ENCODE peak calls at places on chromosomes 11 and 22, in ten cellular contexts. Q is GM10248, S is DMS153, K is lower lobe of right lung, I is epithelial cell of prostate, V is OCI-LY7, L is EH, O is GM12865, G is HT1080, C is GM12864. M is an unnamed sample.

GRCh38 chr11:536841-537621 is at the start of gene LRRC56:
- DNase-seq in Q (peak; percentile 96), S (peak; percentile 93), K (peak; percentile 93), I (no peak), V (peak; percentile 96), L (peak; percentile 90), O (peak; percentile 97), G (no peak), C (peak; percentile 82), M (peak; percentile 98)

GRCh38 chr22:43477966-43478365 is 66.2 kb downstream of the MPPED1 start:
- DNase-seq in Q (no peak), S (no peak), K (no peak), I (no peak), V (no peak), L (no peak), O (no peak), G (no peak), C (no peak), M (no peak)

GRCh38 chr22:30235687-30236170 is 10.8 kb downstream of the LIF start:
- DNase-seq in Q (no peak), S (no peak), K (no peak), I (no peak), V (no peak), L (peak; percentile 92), O (no peak), G (peak; percentile 83), C (no peak), M (no peak)

GRCh38 chr11:111978028-111978771 is 41.1 kb downstream of the DIXDC1 start:
- DNase-seq in Q (no peak), S (no peak), K (no peak), I (no peak), V (no peak), L (peak; percentile 84), O (no peak), G (no peak), C (no peak), M (no peak)

GRCh38 chr11:125093502-125093901 is 17.9 kb downstream of the TMEM218 start:
- DNase-seq in Q (no peak), S (no peak), K (no peak), I (no peak), V (no peak), L (no peak), O (no peak), G (no peak), C (no peak), M (no peak)

GRCh38 chr22:42461511-42461910 is 29.3 kb upstream of the NFAM1 start:
- DNase-seq in Q (no peak), S (peak; percentile 92), K (no peak), I (no peak), V (no peak), L (no peak), O (no peak), G (no peak), C (no peak), M (no peak)

GRCh38 chr11:68146010-68146540 is 24.9 kb upstream of the CHKA start:
- DNase-seq in Q (no peak), S (peak; percentile 19), K (peak; percentile 98), I (no peak), V (no peak), L (peak; percentile 15), O (no peak), G (no peak), C (no peak), M (no peak)

GRCh38 chr11:120169981-120170698 is 32.2 kb upstream of the TRIM29 start:
- DNase-seq in Q (no peak), S (no peak), K (no peak), I (no peak), V (no peak), L (no peak), O (no peak), G (no peak), C (no peak), M (peak; percentile 19)

GRCh38 chr11:131056036-131056435 is 139.8 kb upstream of the SNX19 start:
- DNase-seq in Q (no peak), S (no peak), K (no peak), I (no peak), V (no peak), L (peak; percentile 27), O (no peak), G (no peak), C (no peak), M (no peak)

GRCh38 chr11:36391062-36391461 is 95.0 kb downstream of the PRR5L start:
- DNase-seq in Q (no peak), S (no peak), K (no peak), I (no peak), V (peak; percentile 22), L (no peak), O (no peak), G (no peak), C (no peak), M (no peak)

GRCh38 chr22:22060200-22061084 is 77.9 kb upstream of the TOP3B start:
- DNase-seq in Q (peak; percentile 89), S (peak; percentile 2), K (peak; percentile 79), I (no peak), V (peak; percentile 84), L (peak; percentile 28), O (peak; percentile 74), G (no peak), C (no peak), M (peak; percentile 90)

GRCh38 chr11:82775736-82776346 is 42.2 kb upstream of the FAM181B start:
- DNase-seq in Q (peak; percentile 56), S (no peak), K (no peak), I (no peak), V (peak; percentile 51), L (peak; percentile 67), O (peak; percentile 59), G (peak; percentile 74), C (peak; percentile 5), M (peak; percentile 51)

GRCh38 chr22:28299760-28300159 is 379.9 kb downstream of the TTC28 start:
- DNase-seq in Q (no peak), S (no peak), K (no peak), I (no peak), V (no peak), L (no peak), O (no peak), G (no peak), C (no peak), M (no peak)

GRCh38 chr11:124586247-124586860 is 16.6 kb downstream of the OR8A1 start:
- DNase-seq in Q (peak; percentile 28), S (peak; percentile 22), K (peak; percentile 59), I (no peak), V (peak; percentile 56), L (peak; percentile 58), O (peak; percentile 65), G (peak; percentile 50), C (no peak), M (peak; percentile 38)

GRCh38 chr11:88175707-88176066 is 444 bp upstream of the RAB38 start:
- DNase-seq in Q (no peak), S (no peak), K (no peak), I (no peak), V (no peak), L (peak; percentile 25), O (peak; percentile 38), G (no peak), C (no peak), M (peak; percentile 26)

GRCh38 chr22:36413022-36413770 is 25.4 kb upstream of the MYH9 start:
- DNase-seq in Q (no peak), S (no peak), K (no peak), I (no peak), V (no peak), L (peak; percentile 37), O (no peak), G (peak; percentile 32), C (no peak), M (no peak)

GRCh38 chr22:17665884-17666283 is 27.3 kb downstream of the BCL2L13 start:
- DNase-seq in Q (no peak), S (no peak), K (no peak), I (no peak), V (no peak), L (no peak), O (no peak), G (no peak), C (no peak), M (no peak)

GRCh38 chr11:27124514-27125264 is 84.1 kb downstream of the BBOX1 start:
- DNase-seq in Q (no peak), S (no peak), K (no peak), I (no peak), V (peak; percentile 30), L (peak; percentile 52), O (no peak), G (no peak), C (no peak), M (no peak)

GRCh38 chr11:35621620-35622019 is 3.4 kb downstream of the FJX1 start:
- DNase-seq in Q (no peak), S (no peak), K (no peak), I (no peak), V (no peak), L (peak; percentile 52), O (no peak), G (no peak), C (no peak), M (no peak)

GRCh38 chr11:95435192-95435591 is 204.2 kb upstream of the SESN3 start:
- DNase-seq in Q (no peak), S (no peak), K (no peak), I (no peak), V (no peak), L (no peak), O (no peak), G (no peak), C (no peak), M (no peak)

GRCh38 chr11:86440305-86440716 is 65.6 kb downstream of the CCDC81 start:
- DNase-seq in Q (no peak), S (no peak), K (no peak), I (no peak), V (no peak), L (peak; percentile 57), O (no peak), G (no peak), C (no peak), M (no peak)

GRCh38 chr11:3822312-3822711 is 14.0 kb downstream of the PGAP2 start:
- DNase-seq in Q (no peak), S (no peak), K (no peak), I (no peak), V (no peak), L (no peak), O (no peak), G (no peak), C (no peak), M (no peak)

GRCh38 chr11:85815186-85815911 is 4.4 kb upstream of the SYTL2 start:
- DNase-seq in Q (no peak), S (no peak), K (no peak), I (no peak), V (no peak), L (peak; percentile 92), O (no peak), G (peak; percentile 64), C (no peak), M (no peak)

GRCh38 chr11:15113381-15113780 is 1.3 kb upstream of the INSC start:
- DNase-seq in Q (no peak), S (no peak), K (no peak), I (no peak), V (peak; percentile 87), L (no peak), O (peak; percentile 89), G (peak; percentile 44), C (peak; percentile 61), M (no peak)

GRCh38 chr11:35794850-35795249 is 132.3 kb downstream of the TRIM44 start:
- DNase-seq in Q (no peak), S (no peak), K (no peak), I (no peak), V (no peak), L (peak; percentile 87), O (no peak), G (peak; percentile 83), C (no peak), M (no peak)

GRCh38 chr22:29719894-29720645 is at the start of gene CABP7:
- DNase-seq in Q (no peak), S (no peak), K (no peak), I (no peak), V (no peak), L (no peak), O (no peak), G (no peak), C (no peak), M (no peak)

GRCh38 chr22:47173535-47174021 is 411.1 kb downstream of the TBC1D22A start:
- DNase-seq in Q (no peak), S (no peak), K (no peak), I (no peak), V (no peak), L (no peak), O (no peak), G (no peak), C (no peak), M (no peak)

GRCh38 chr11:95101935-95102334 is 12.3 kb downstream of the ENDOD1 start:
- DNase-seq in Q (no peak), S (no peak), K (no peak), I (no peak), V (no peak), L (no peak), O (no peak), G (no peak), C (no peak), M (no peak)

M was measured in GM13976.